ENCODE peak calls at places on chromosome 21, in four cellular contexts. R is sigmoid colon, W is GM20000, F is T-cell. J is an unnamed sample.

GRCh38 chr21:45846373-45847160 is 135.0 kb upstream of the COL6A1 start:
- DNase-seq in F (no peak), W (no peak), R (peak; percentile 92), J (no peak)

GRCh38 chr21:29419422-29419821 is 120.7 kb downstream of the BACH1 start:
- DNase-seq in F (no peak), R (no peak), W (no peak), J (no peak)

GRCh38 chr21:28516996-28517592 is 475.6 kb downstream of the LTN1 start:
- DNase-seq in F (peak; percentile 39), R (peak; percentile 71), W (peak; percentile 69), J (no peak)

GRCh38 chr21:31395268-31395667 is 51.2 kb upstream of the TIAM1 start:
- DNase-seq in W (no peak), F (no peak), R (no peak), J (no peak)

GRCh38 chr21:42424848-42425602 is 21.3 kb downstream of the UBASH3A start:
- DNase-seq in W (peak; percentile 32), R (no peak), F (peak; percentile 83), J (no peak)

GRCh38 chr21:42724226-42724920 is 71.0 kb downstream of the PDE9A start:
- DNase-seq in R (no peak), F (no peak), W (no peak), J (peak; percentile 95)

GRCh38 chr21:21860888-21861287 is 862.7 kb downstream of the NCAM2 start:
- DNase-seq in R (no peak), W (no peak), F (no peak), J (no peak)

GRCh38 chr21:33360871-33361602 is 36.3 kb downstream of the IFNAR1 start:
- DNase-seq in F (peak; percentile 79), R (peak; percentile 80), W (peak; percentile 74), J (peak; percentile 71)

GRCh38 chr21:44582980-44583799 is 2.8 kb upstream of the KRTAP10-5 start:
- DNase-seq in R (no peak), W (no peak), F (no peak), J (no peak)

GRCh38 chr21:33901421-33902288 is 13.9 kb downstream of the ATP5PO start:
- DNase-seq in F (no peak), R (peak; percentile 73), W (no peak), J (no peak)